ENCODE peak calls at places on chromosome 1, in five cellular contexts. D is aorta, L is left ventricle myocardium inferior, J is PC-3, V is GM12878. K is an unnamed sample. For H3K4me1, the result is how much of the 10 kb centered on the place peaks cover.

GRCh38 chr1:31936278-31936965 is 1.7 kb downstream of the PTP4A2 start:
- DNase-seq in L (no peak), D (no peak), V (no peak), J (peak), K (no peak)

GRCh38 chr1:62352387-62352786 is 33.2 kb upstream of the KANK4 start:
- DNase-seq in D (no peak), V (no peak), L (no peak), J (no peak), K (no peak)

GRCh38 chr1:67710417-67710816 is 25.4 kb downstream of the GADD45A start:
- DNase-seq in J (peak), L (no peak), V (no peak), D (peak), K (no peak)

GRCh38 chr1:154870734-154871133 is 653 bp upstream of the KCNN3 start:
- DNase-seq in V (no peak), D (no peak), L (no peak), J (no peak), K (no peak)

GRCh38 chr1:100622037-100622436 is 84.1 kb downstream of the GPR88 start:
- DNase-seq in L (no peak), D (no peak), J (peak), V (no peak), K (no peak)

GRCh38 chr1:182972231-182972630 is 19.3 kb upstream of the SHCBP1L start:
- DNase-seq in L (no peak), J (no peak), V (no peak), D (no peak), K (no peak)

GRCh38 chr1:164250365-164250764 is 308.6 kb upstream of the PBX1 start:
- DNase-seq in L (no peak), D (no peak), V (no peak), J (no peak), K (no peak)

GRCh38 chr1:161492827-161493226 is 12.4 kb upstream of the FCGR2A start:
- DNase-seq in L (no peak), D (no peak), V (no peak), J (no peak), K (no peak)

GRCh38 chr1:70509996-70510876 is 99.2 kb downstream of the CTH start:
- DNase-seq in V (peak), J (peak), L (no peak), D (peak), K (peak)

GRCh38 chr1:25819496-25820246 is at the start of gene MTFR1L:
- DNase-seq in L (peak), D (peak), J (peak), V (peak), K (peak)

GRCh38 chr1:244460195-244460594 is 878 bp upstream of the CATSPERE start:
- DNase-seq in D (no peak), L (no peak), V (no peak), J (peak), K (no peak)

GRCh38 chr1:84164156-84164555 is 20.1 kb downstream of the PRKACB start:
- DNase-seq in D (no peak), V (no peak), L (no peak), J (no peak), K (no peak)

GRCh38 chr1:87478231-87478630 is 149.6 kb downstream of the LMO4 start:
- DNase-seq in V (no peak), D (no peak), L (peak), J (peak), K (no peak)

GRCh38 chr1:20834192-20834591 is 47.1 kb upstream of the HP1BP3 start:
- DNase-seq in D (no peak), L (no peak), J (no peak), V (no peak), K (no peak)

GRCh38 chr1:45544530-45544929 is 6.1 kb upstream of the AKR1A1 start:
- DNase-seq in D (no peak), J (no peak), L (no peak), V (no peak), K (no peak)

GRCh38 chr1:230163719-230164118 is 96.7 kb downstream of the GALNT2 start:
- DNase-seq in D (no peak), J (no peak), L (no peak), V (no peak), K (no peak)

GRCh38 chr1:110787328-110788071 is 85.4 kb upstream of the CD53 start:
- DNase-seq in V (peak), J (no peak), L (no peak), D (no peak), K (peak)

GRCh38 chr1:216826629-216827028 is 103.4 kb upstream of the ESRRG start:
- DNase-seq in L (no peak), V (no peak), D (no peak), J (no peak), K (no peak)

GRCh38 chr1:201714542-201715276 is 114.2 kb upstream of the IPO9 start:
- DNase-seq in J (peak), L (peak), D (peak), V (no peak), K (no peak)

GRCh38 chr1:8343464-8344001 is 25.6 kb downstream of the SLC45A1 start:
- DNase-seq in D (peak), J (peak), L (peak), V (no peak), K (no peak)

GRCh38 chr1:236426215-236426614 is 32.1 kb downstream of the EDARADD start:
- DNase-seq in V (no peak), J (no peak), L (no peak), D (no peak), K (no peak)

GRCh38 chr1:204560590-204560989 is 44.4 kb downstream of the MDM4 start:
- DNase-seq in J (peak), D (no peak), L (no peak), V (no peak), K (no peak)

GRCh38 chr1:233639611-233640010 is 25.7 kb downstream of the KCNK1 start:
- DNase-seq in D (no peak), J (peak), L (no peak), V (no peak), K (no peak)

DNA sequence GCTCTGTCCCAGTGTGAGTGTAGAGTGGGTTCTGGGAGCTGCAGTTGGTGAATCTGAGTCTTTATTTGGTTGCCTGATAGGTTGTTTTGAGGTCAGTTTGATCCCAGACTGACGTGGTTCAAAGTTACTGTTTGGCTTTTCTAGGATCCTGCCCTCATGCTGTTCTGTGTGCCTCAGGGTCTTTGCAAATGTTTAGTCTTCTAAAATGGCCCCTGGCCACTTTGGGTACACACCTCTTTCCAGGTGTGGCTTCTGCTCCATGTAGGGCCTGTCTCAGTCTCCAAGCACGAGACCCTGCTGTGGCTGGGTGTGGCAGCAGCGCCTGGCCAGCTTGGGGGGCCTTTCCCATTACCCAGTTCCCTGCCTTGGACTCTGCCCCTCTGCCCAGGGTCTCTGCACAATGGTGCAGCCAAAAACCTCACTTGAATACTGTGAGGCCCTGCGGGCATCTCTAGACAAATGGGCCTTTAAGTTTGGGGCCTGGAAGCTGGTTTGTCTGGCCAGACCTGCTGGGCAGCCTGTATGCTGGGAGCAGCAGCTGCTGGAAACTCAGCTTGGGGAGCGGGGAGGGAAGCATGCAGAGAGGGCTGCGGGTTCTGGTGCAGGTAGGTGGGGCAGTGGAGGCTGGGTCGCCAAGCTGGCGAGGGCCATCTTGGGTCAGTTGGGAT is 5.6 kb downstream of the PTPRF start:
- DNase-seq in L (no peak), D (no peak), J (peak), V (no peak), K (no peak)
- H3K4me1 ChIP-seq in L (under half), D (under half), J (half or more), V (under half), K (under half)

DNA sequence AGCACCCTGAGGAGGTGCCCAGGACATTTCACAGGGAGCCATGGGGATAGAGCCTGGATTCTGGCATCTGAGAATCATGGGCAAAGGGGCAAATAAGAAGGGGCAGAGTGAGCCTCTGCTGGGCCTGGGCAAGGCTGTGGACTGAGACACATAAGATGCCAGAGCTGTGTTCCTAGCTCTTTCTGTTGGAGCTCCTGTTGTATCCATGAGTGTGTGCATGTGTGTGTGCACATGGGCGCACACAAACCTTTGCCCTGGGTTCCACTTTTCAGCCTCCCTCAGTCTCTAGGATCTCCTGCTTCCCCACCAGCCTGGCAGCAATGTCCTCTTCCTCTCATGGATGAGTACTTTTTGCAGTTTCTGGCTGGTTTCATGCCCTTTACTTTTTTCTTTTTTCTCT is 44.0 kb downstream of the ATF3 start:
- DNase-seq in L (no peak), V (no peak), J (no peak), D (no peak), K (no peak)
- H3K4me1 ChIP-seq in L (under half), V (under half), J (under half), D (under half), K (under half)

DNA sequence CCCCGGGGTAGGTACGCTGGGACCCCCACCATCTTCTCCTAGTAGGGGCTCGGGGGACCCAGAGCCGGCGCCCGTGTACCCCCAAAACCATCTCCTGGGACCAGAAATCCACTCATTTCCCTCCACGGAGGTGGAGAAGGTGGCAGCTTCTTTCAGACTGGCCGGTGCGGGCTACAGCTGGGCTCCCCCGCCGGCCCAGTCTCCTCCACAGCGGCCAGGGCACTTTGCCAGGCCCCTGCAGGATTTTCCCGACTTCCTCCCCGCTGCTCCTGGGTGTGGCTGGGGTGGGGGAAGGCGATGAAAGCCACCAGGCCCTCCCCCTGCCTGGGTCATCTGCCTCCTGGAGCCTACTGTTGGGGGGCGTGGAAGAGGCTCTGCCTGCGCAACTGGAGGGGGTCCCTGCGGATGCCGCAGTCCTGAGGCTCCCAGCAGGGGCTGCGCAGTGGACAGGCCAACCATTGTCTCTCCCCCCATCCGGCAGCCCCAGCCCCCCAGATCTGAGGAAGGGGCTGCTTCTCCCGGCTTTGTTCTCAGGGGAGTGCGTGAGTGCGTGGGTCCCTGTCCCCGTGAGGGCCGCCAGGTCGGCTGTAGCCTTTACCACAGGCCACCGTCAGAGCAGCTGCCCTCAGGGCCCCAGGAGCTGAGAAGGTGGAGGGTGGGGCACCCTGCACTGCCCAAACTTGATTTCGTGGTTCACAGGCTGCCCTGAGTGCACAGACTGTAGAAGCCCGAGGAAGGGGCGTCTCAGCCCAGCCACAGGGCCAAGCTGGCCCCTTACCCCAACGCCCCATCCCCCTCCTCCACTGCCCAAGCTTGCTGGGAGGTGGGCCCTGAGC is 1.3 kb downstream of the AGRN start:
- DNase-seq in L (peak), D (no peak), V (no peak), J (peak), K (no peak)
- H3K4me1 ChIP-seq in L (half or more), D (under half), V (under half), J (under half), K (under half)

GRCh38 chr1:168907781-168908180 is 178.8 kb upstream of the DPT start:
- DNase-seq in L (no peak), V (no peak), D (no peak), J (peak), K (no peak)

GRCh38 chr1:168905631-168906030 is 176.6 kb upstream of the DPT start:
- DNase-seq in J (no peak), L (no peak), V (no peak), D (no peak), K (no peak)

GRCh38 chr1:168903237-168903830 is 174.3 kb upstream of the DPT start:
- DNase-seq in J (peak), V (no peak), D (no peak), L (no peak), K (no peak)

GRCh38 chr1:168907053-168907452 is 178.0 kb upstream of the DPT start:
- DNase-seq in L (no peak), D (no peak), V (no peak), J (peak), K (no peak)

DNA sequence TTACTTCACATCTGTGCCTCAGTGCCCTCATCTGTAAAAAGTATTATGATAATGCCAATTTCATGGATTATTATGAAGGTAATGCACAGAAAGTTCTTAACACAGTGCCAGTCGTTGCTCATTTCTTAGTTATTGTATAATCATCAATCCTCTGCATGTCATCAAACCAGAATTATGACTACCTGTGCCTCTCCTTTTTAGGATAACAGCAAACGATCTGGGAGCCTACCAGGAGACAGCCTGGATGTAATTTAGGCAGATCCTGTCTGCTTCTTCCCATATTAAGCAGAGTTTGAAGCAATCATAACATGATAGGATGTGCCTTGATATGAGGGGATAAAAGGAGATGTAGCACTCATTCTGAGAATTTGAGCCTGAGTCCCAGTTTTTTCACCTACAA is 177.4 kb upstream of the DPT start:
- DNase-seq in D (no peak), V (no peak), L (no peak), J (peak), K (no peak)
- H3K4me1 ChIP-seq in D (under half), V (under half), L (under half), J (under half), K (under half)

DNA sequence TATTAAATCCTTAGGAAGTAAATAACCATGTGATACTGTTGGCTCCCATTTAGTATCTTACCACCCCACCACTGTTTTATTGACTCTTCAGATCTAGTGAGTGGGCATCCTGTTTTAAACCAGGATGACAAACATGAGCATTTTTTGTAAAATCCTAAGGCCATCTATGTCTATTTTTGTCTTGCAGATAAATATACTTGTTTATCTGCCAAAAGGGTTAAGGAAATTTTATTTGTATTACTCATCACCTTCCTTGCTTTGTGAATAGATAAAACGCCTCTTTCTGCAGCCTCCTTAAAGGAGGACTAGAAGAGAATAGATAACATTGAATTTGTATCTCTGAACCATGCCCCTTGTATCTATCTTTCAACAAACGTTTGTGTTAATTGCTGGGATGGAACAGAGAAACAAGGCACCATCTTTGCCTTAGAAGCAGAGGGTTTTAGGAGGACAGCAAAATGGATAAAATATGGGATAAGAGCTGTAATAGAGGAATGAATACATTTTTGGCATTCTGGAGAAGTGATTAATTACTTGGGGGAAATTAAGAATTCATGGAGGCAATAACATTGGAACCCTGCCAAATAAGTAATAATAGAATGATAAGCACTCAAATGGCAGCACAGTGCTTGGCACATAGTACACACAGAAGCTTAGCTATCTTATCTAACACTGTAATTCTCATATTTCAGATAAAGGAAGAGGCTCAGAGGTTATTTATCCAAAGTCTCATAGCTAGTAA is 14.7 kb downstream of the YTHDF2 start:
- DNase-seq in D (no peak), V (no peak), L (no peak), J (peak), K (no peak)
- H3K4me1 ChIP-seq in D (under half), V (under half), L (half or more), J (under half), K (half or more)

GRCh38 chr1:93910305-93910704 is 1.1 kb upstream of the GCLM start:
- DNase-seq in L (no peak), J (no peak), D (no peak), V (no peak), K (no peak)
- H3K4me1 ChIP-seq in L (under half), J (under half), D (under half), V (under half), K (under half)

DNA sequence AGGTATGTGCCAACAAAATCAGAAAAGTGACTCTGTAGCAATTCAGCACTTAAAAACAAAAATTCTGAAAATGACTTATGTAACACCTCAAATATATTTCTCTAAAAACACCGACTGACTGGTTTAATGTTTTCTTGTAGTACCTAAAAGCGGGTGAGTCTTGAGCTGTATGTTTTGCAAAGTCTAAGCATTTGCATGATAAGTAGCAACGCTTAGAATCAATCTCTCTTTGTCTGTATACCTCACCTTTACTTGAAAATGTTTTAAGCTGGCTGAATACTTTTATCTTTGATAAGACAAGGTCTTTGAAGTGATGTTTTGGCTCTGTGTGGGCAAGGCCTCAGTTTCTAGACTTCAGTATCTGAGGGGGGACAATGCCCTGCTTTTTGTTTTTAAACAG is 8.3 kb downstream of the ITPKB start:
- DNase-seq in L (no peak), D (no peak), V (no peak), J (no peak), K (no peak)
- H3K4me1 ChIP-seq in L (half or more), D (under half), V (under half), J (under half), K (half or more)

GRCh38 chr1:243378666-243379065 is 122.8 kb downstream of the SDCCAG8 start:
- DNase-seq in L (no peak), V (no peak), D (no peak), J (no peak), K (no peak)
- H3K4me1 ChIP-seq in L (under half), V (under half), D (under half), J (under half), K (under half)

GRCh38 chr1:221717491-221717865 is 24.4 kb downstream of the DUSP10 start:
- DNase-seq in D (no peak), L (no peak), V (no peak), J (no peak), K (no peak)

GRCh38 chr1:221716713-221717490 is 25.0 kb downstream of the DUSP10 start:
- DNase-seq in D (no peak), L (no peak), J (no peak), V (no peak), K (no peak)

GRCh38 chr1:221712776-221713431 is 29.0 kb downstream of the DUSP10 start:
- DNase-seq in J (peak), V (peak), D (peak), L (no peak), K (peak)

GRCh38 chr1:221714227-221715116 is 27.4 kb downstream of the DUSP10 start:
- DNase-seq in V (no peak), L (no peak), J (no peak), D (no peak), K (no peak)

DNA sequence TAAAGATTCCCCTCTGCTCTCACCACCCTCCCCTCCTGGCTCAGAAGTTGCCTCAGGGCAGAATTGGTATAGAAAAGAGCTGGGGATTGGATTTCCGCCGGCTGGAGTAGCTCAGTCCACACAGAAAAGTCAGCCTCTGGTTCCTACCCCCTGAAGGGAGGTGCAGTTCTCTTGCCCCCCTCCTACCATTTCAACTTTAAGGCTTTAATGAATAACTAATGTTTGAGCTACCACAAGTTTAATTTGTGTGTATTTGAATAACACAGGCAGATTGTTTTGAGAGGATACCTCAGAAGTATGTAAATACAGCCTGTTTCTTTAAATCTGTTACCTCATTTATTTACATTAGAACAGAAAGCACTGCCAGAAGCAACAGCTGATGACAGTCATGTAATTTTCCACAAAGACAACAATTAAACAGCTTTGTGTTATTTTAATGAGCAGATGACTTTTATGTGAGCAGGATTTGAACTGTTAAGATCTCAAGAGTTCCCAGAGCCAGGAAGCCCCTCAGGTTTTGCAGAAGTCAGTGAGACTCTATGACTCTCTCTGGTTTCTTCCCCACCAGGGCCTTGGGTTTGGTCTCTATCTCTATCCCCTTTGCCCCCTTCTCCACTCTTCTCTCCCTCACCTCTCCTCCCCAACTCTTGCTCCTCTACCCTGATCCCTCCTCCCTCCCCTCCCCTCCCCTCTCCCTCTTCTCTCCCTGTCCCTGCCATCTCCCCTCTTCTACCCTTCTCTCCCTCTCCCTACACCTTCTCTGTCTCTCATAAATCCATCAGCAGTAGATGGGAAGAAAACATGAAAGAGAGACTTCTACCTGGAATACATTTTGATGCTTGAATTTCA is 26.3 kb downstream of the DUSP10 start:
- DNase-seq in J (peak), V (no peak), D (no peak), L (no peak), K (no peak)
- H3K4me1 ChIP-seq in J (under half), V (under half), D (under half), L (under half), K (under half)